ENCODE peak calls at places on chromosomes 2 and 18, in four cellular contexts. C is HL-60, G is GM12878, F is K562. Q is an unnamed sample.
A peak's percentile ranks its signal among the peaks of the same experiment; 100 is the strongest.

GRCh38 chr2:137797630-137798029 is 166.6 kb upstream of the HNMT start:
- DNase-seq in G (no peak), C (no peak), F (no peak), Q (no peak)

GRCh38 chr2:88053301-88053700 is 2.3 kb downstream of the KRCC1 start:
- DNase-seq in F (no peak), G (no peak), C (peak; percentile 33), Q (no peak)

GRCh38 chr2:52034706-52035105 is 1002.8 kb upstream of the NRXN1 start:
- DNase-seq in F (no peak), G (no peak), C (no peak), Q (no peak)

GRCh38 chr2:219476605-219477578 is 21.8 kb upstream of the GMPPA start:
- DNase-seq in F (peak; percentile 68), G (no peak), C (no peak), Q (no peak)

GRCh38 chr2:99492721-99493120 is 2.9 kb upstream of the REV1 start:
- DNase-seq in C (no peak), G (no peak), F (no peak), Q (no peak)

GRCh38 chr2:208280933-208281332 is 14.9 kb downstream of the PIKFYVE start:
- DNase-seq in F (no peak), G (no peak), C (no peak), Q (no peak)

GRCh38 chr2:162113771-162114168 is 38.3 kb downstream of the GCG start:
- DNase-seq in F (no peak), C (peak; percentile 73), G (no peak), Q (no peak)

GRCh38 chr2:61538920-61539559 is 884 bp upstream of the XPO1 start:
- DNase-seq in C (peak; percentile 32), F (peak; percentile 45), G (peak; percentile 23), Q (no peak)

GRCh38 chr2:187878096-187878495 is 323.9 kb upstream of the TFPI start:
- DNase-seq in F (no peak), C (no peak), G (no peak), Q (no peak)

GRCh38 chr2:73913414-73914054 is 13.1 kb upstream of the DGUOK start:
- DNase-seq in G (no peak), F (no peak), C (no peak), Q (no peak)

GRCh38 chr18:46322411-46322891 is 218.3 kb downstream of the HAUS1 start:
- DNase-seq in C (no peak), F (no peak), G (no peak), Q (no peak)

GRCh38 chr2:151337643-151338042 is 19.7 kb upstream of the TNFAIP6 start:
- DNase-seq in G (no peak), F (no peak), C (no peak), Q (no peak)

GRCh38 chr2:135948642-135949355 is 36.6 kb downstream of the DARS1 start:
- DNase-seq in F (peak; percentile 13), G (no peak), C (no peak), Q (no peak)

GRCh38 chr2:120702751-120703150 is 32.9 kb upstream of the GLI2 start:
- DNase-seq in F (no peak), C (no peak), G (no peak), Q (no peak)

GRCh38 chr2:174431902-174432301 is 36.4 kb downstream of the SCRN3 start:
- DNase-seq in G (no peak), F (no peak), C (no peak), Q (no peak)

GRCh38 chr18:50724631-50725235 is 95.1 kb downstream of the MRO start:
- DNase-seq in G (no peak), C (no peak), F (no peak), Q (no peak)

GRCh38 chr2:112626604-112627059 is 19.1 kb upstream of the SLC20A1 start:
- DNase-seq in G (no peak), C (peak; percentile 70), F (peak; percentile 78), Q (no peak)

GRCh38 chr2:227010433-227010832 is 153.6 kb downstream of the COL4A4 start:
- DNase-seq in G (no peak), F (no peak), C (no peak), Q (no peak)

GRCh38 chr18:73476021-73476420 is 608.2 kb upstream of the NETO1 start:
- DNase-seq in F (no peak), C (no peak), G (no peak), Q (no peak)

GRCh38 chr2:64637000-64637628 is 16.6 kb downstream of the SERTAD2 start:
- DNase-seq in G (peak; percentile 54), F (no peak), C (peak; percentile 68), Q (no peak)

DNA sequence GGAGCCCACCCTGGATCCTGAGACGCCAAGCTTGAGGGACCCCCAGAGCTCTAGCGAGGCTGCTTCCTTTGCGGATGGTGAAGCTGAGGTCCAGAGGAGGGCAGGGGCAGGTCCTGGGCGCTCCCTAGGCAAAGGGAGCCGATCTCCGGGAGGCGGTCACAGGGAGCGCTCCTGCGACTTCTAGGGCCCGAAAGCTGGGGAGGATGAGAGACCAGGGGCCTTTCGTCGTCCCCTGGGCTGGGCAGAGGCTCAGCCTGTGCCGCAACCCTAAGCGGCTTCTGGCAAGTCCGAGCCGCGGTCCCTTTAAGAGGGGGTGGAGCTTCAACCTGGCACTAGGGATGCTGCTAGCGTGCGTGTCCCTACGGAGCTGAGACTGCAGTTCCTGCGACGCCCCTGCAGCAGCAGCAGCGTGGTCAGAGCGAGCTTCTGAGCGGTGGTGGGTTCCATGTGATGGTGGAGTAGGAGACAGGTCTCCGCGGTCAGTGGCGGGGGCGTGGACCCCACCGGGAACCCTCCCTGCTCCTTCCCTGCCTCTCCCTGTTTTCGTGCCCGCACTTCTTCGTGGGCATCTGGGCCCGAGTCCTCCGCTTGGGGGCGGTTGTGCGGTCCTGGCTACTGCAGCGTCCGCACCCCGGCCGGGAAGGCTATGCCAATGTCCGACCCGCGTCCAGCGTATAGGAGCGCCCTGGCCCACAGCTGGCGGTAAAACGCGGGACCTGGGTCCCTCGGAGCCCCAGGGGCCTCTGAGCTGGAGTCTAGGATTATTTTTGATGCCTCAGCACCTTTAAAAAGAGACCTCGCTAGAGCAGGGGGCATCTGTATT is 154.6 kb downstream of the CCDC74A start:
- DNase-seq in G (no peak), C (peak; percentile 82), F (peak; percentile 78), Q (peak; percentile 75)
- TF ChIP-seq POLR2AphosphoS5 in G (peak; percentile 89), C (peak; percentile 63), F (peak; percentile 35), Q (peak; percentile 87)

DNA sequence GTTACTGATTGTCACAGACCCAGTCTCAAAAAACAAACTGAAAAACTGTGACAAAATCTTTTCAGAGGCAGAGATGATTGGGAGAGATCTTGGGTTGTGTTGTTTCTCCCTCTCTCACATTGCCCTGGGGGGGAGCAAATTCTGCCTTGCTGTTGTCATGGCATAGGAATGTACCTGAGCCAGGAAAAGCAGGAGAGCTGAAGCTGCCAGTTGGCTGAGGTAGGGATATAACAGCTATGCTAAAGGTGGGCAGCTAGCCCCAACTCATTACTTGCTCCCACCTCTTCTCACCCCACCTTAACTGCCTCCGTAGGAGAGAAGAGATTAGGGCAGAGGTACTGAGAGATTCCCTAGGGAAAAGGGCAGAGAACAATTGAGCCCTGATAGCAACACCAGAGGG is 299.3 kb downstream of the OSR1 start:
- DNase-seq in F (no peak), G (no peak), C (no peak), Q (no peak)
- TF ChIP-seq SPI1 in F (no peak), G (no peak), C (no peak), Q (no peak)

GRCh38 chr18:48672671-48673340 is 134.0 kb downstream of the CTIF start:
- DNase-seq in F (no peak), G (no peak), C (no peak), Q (no peak)

GRCh38 chr18:48673456-48674197 is 134.8 kb downstream of the CTIF start:
- DNase-seq in G (no peak), F (no peak), C (peak; percentile 68), Q (no peak)

GRCh38 chr18:48674758-48675157 is 135.9 kb downstream of the CTIF start:
- DNase-seq in C (no peak), G (no peak), F (no peak), Q (no peak)

GRCh38 chr18:48675330-48675761 is 136.5 kb downstream of the CTIF start:
- DNase-seq in C (peak; percentile 92), F (peak; percentile 79), G (peak; percentile 51), Q (peak; percentile 85)

DNA sequence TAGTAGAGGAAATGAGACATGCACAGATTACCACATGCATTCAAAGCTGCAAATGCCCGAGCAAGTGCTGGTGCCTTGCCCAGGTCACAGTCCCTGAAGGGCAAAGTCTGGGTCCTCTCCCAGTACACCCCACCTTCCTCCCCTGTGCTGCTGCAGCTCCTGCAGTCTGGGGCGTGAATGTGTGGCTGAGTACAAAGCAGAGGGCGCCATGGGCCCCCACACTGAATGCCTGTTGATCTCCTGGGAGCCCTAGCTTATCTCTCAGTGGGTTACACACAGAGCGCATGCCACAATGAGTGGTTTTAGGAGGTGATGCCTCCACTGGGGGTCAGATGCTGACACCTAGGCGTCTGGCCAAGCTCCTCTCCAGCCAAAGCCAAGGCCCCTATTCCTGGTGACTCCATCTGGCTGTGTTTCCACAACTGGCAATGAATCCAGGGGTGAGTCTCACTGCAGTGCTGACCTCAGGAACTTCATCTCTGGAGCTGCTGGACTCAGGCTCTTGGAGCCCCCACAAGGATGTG is 135.4 kb downstream of the CTIF start:
- DNase-seq in C (no peak), G (no peak), F (no peak), Q (no peak)
- TF ChIP-seq POLR2AphosphoS5 in C (no peak), G (no peak), F (no peak), Q (no peak)

GRCh38 chr2:183034806-183035205 is 3.5 kb downstream of the NCKAP1 start:
- DNase-seq in G (no peak), F (no peak), C (no peak), Q (no peak)

GRCh38 chr2:183033951-183034350 is 4.3 kb downstream of the NCKAP1 start:
- DNase-seq in G (no peak), C (no peak), F (no peak), Q (no peak)

GRCh38 chr2:183035954-183036669 is 2.1 kb downstream of the NCKAP1 start:
- DNase-seq in G (peak; percentile 15), C (no peak), F (peak; percentile 32), Q (peak; percentile 22)

GRCh38 chr2:183037281-183037659 is 987 bp downstream of the NCKAP1 start:
- DNase-seq in C (no peak), G (no peak), F (peak; percentile 57), Q (no peak)

GRCh38 chr2:183035298-183035953 is 2.8 kb downstream of the NCKAP1 start:
- DNase-seq in G (no peak), F (peak; percentile 47), C (no peak), Q (no peak)
- TF ChIP-seq SPI1 in G (no peak), F (no peak), C (no peak), Q (no peak)

GRCh38 chr2:172836386-172837200 is 100.9 kb downstream of the RAPGEF4 start:
- DNase-seq in G (no peak), F (no peak), C (peak; percentile 13), Q (no peak)
- TF ChIP-seq POLR2AphosphoS5 in G (no peak), F (no peak), C (no peak), Q (no peak)

GRCh38 chr2:71937401-71937800 is 210.3 kb downstream of the CYP26B1 start:
- DNase-seq in G (no peak), C (no peak), F (no peak), Q (no peak)
- TF ChIP-seq SPI1 in G (no peak), C (no peak), F (no peak), Q (no peak)

Q was measured in GM12891.